ENCODE peak calls at places on chromosomes 12 and 14, in four cellular contexts. Q is activated CD4-positive, alpha-beta T cell treated with anti-CD3 and anti-CD28 coated beads, Interleukin-2, amount 50 U/mL, for 4 hours; K is A549; C is Daoy. W is an unnamed sample.

GRCh38 chr14:72708708-72709475 is 185.0 kb downstream of the DPF3 start:
- DNase-seq in Q (no peak), K (no peak), C (peak; percentile 63), W (no peak)

GRCh38 chr12:53306826-53307225 is 7.3 kb downstream of the MYG1 start:
- DNase-seq in Q (no peak), K (no peak), C (no peak), W (no peak)

GRCh38 chr12:24152270-24152669 is 202.8 kb upstream of the SOX5 start:
- DNase-seq in Q (no peak), K (no peak), C (no peak), W (no peak)

GRCh38 chr12:117216686-117217085 is 26.4 kb upstream of the FBXO21 start:
- DNase-seq in Q (no peak), K (no peak), C (no peak), W (no peak)

GRCh38 chr12:112868459-112869041 is 38.2 kb upstream of the OAS1 start:
- DNase-seq in Q (no peak), K (no peak), C (no peak), W (no peak)

GRCh38 chr12:103475073-103475472 is 20.7 kb downstream of the C12orf42 start:
- DNase-seq in Q (no peak), K (no peak), C (no peak), W (no peak)

GRCh38 chr12:60980558-60980957 is 1279.6 kb upstream of the USP15 start:
- DNase-seq in Q (no peak), K (no peak), C (no peak), W (no peak)

GRCh38 chr14:76376001-76376404 is at the start of gene ESRRB:
- DNase-seq in Q (no peak), K (peak; percentile 26), C (peak; percentile 48), W (no peak)

GRCh38 chr12:122022393-122023338 is 982 bp downstream of the BCL7A start:
- DNase-seq in Q (no peak), K (no peak), C (peak; percentile 48), W (no peak)

GRCh38 chr14:100529561-100530031 is 57.6 kb downstream of the BEGAIN start:
- DNase-seq in Q (no peak), K (no peak), C (peak; percentile 3), W (no peak)

GRCh38 chr12:1878695-1879094 is 39.8 kb downstream of the CACNA2D4 start:
- DNase-seq in Q (no peak), K (no peak), C (peak; percentile 0), W (no peak)

W was measured in HTR-8/SVneo.